ENCODE peak calls at places on chromosomes 12 and 14, in eight cellular contexts. Y, N, H, J, U, O, L and C are unnamed samples.

GRCh38 chr12:49369723-49370145 is 2.5 kb downstream of the SPATS2 start:
- DNase-seq in L (peak), H (peak), O (peak), J (peak), Y (peak), U (no peak), N (peak), C (no peak)

GRCh38 chr14:36346052-36346451 is 25.6 kb upstream of the MBIP start:
- DNase-seq in O (no peak), U (no peak), H (no peak), N (no peak), J (no peak), Y (no peak), L (no peak), C (no peak)

GRCh38 chr12:115507951-115508722 is 769.4 kb downstream of the MED13L start:
- DNase-seq in J (no peak), H (no peak), N (peak), L (no peak), Y (no peak), U (no peak), O (peak), C (no peak)

GRCh38 chr14:92613008-92613658 is 99.6 kb downstream of the RIN3 start:
- DNase-seq in H (peak), U (no peak), N (peak), O (peak), L (no peak), J (peak), Y (no peak), C (no peak)

GRCh38 chr12:10940389-10940788 is 1.3 kb upstream of the TAS2R14 start:
- DNase-seq in H (peak), N (no peak), Y (no peak), U (no peak), J (peak), O (no peak), L (no peak), C (no peak)

GRCh38 chr14:70755655-70756054 is 53.7 kb downstream of the MAP3K9 start:
- DNase-seq in U (no peak), J (no peak), L (no peak), N (no peak), H (peak), O (no peak), Y (no peak), C (no peak)

GRCh38 chr12:114661245-114661644 is 22.7 kb downstream of the TBX3 start:
- DNase-seq in H (no peak), Y (no peak), J (no peak), N (no peak), L (peak), O (no peak), U (no peak), C (no peak)

GRCh38 chr12:110563702-110564470 is 19.2 kb downstream of the PPTC7 start:
- DNase-seq in Y (no peak), U (no peak), L (no peak), H (peak), O (no peak), N (no peak), J (peak), C (no peak)

GRCh38 chr14:94269156-94269555 is 23.9 kb downstream of the SERPINA10 start:
- DNase-seq in Y (no peak), J (no peak), O (no peak), L (no peak), N (no peak), H (no peak), U (no peak), C (no peak)

GRCh38 chr14:73418227-73418626 is 40.1 kb downstream of the NUMB start:
- DNase-seq in Y (no peak), L (no peak), J (no peak), H (no peak), N (no peak), U (no peak), O (no peak), C (no peak)

GRCh38 chr12:7877421-7877820 is 4.7 kb upstream of the SLC2A14 start:
- DNase-seq in U (no peak), J (no peak), Y (no peak), O (no peak), N (no peak), L (no peak), H (no peak), C (no peak)

GRCh38 chr14:44170554-44170953 is 336.5 kb downstream of the FSCB start:
- DNase-seq in N (no peak), O (no peak), L (no peak), U (no peak), J (no peak), H (no peak), Y (no peak), C (no peak)

GRCh38 chr12:65956056-65956738 is 131.9 kb downstream of the HMGA2 start:
- DNase-seq in L (no peak), H (no peak), N (no peak), O (no peak), U (no peak), J (no peak), Y (no peak), C (no peak)

GRCh38 chr14:90696728-90697127 is 119.5 kb downstream of the TTC7B start:
- DNase-seq in U (no peak), L (no peak), Y (no peak), J (no peak), H (no peak), N (no peak), O (no peak), C (no peak)

GRCh38 chr14:22047105-22047504 is 373.5 kb upstream of the OR4E1 start:
- DNase-seq in J (no peak), O (no peak), Y (no peak), U (no peak), H (peak), N (no peak), L (no peak), C (no peak)

GRCh38 chr12:103369929-103370328 is 125.8 kb downstream of the C12orf42 start:
- DNase-seq in U (no peak), O (no peak), L (no peak), H (no peak), J (no peak), N (no peak), Y (no peak), C (no peak)

GRCh38 chr12:117155278-117156060 is 34.8 kb downstream of the FBXO21 start:
- DNase-seq in J (peak), O (peak), N (peak), L (peak), Y (peak), H (peak), U (no peak), C (peak)

GRCh38 chr12:88453323-88453722 is 126.9 kb downstream of the KITLG start:
- DNase-seq in H (peak), L (no peak), U (no peak), O (no peak), J (no peak), N (no peak), Y (no peak), C (no peak)

GRCh38 chr12:107458163-107458562 is 227.4 kb upstream of the PWP1 start:
- DNase-seq in N (peak), U (no peak), J (peak), H (no peak), L (no peak), O (no peak), Y (no peak), C (no peak)

GRCh38 chr14:81315344-81315743 is 84.8 kb downstream of the STON2 start:
- DNase-seq in J (no peak), Y (no peak), O (peak), H (no peak), N (no peak), U (no peak), L (no peak), C (no peak)

GRCh38 chr14:20970647-20970982 is 15.3 kb downstream of the RNASE2 start:
- DNase-seq in L (no peak), J (no peak), H (no peak), Y (no peak), N (no peak), O (no peak), U (no peak), C (no peak)

GRCh38 chr14:102749833-102750775 is 27.1 kb upstream of the TRAF3 start:
- DNase-seq in U (no peak), N (no peak), H (no peak), L (no peak), Y (no peak), O (no peak), J (no peak), C (no peak)

GRCh38 chr14:51521764-51522163 is 129.9 kb upstream of the FRMD6 start:
- DNase-seq in U (no peak), Y (no peak), N (no peak), L (no peak), J (peak), H (peak), O (no peak), C (no peak)

GRCh38 chr12:76274699-76275098 is 73.5 kb downstream of the BBS10 start:
- DNase-seq in L (no peak), N (no peak), O (no peak), Y (no peak), J (peak), H (no peak), U (no peak), C (no peak)

GRCh38 chr12:13436696-13437391 is 240.3 kb downstream of the EMP1 start:
- DNase-seq in U (peak), L (no peak), O (peak), J (peak), H (no peak), N (no peak), Y (no peak), C (no peak)

GRCh38 chr12:106058256-106059182 is 80.2 kb downstream of the NUAK1 start:
- DNase-seq in H (no peak), J (peak), L (no peak), O (no peak), Y (no peak), U (no peak), N (no peak), C (no peak)

GRCh38 chr12:26277511-26278246 is 82.3 kb downstream of the SSPN start:
- DNase-seq in O (no peak), N (no peak), U (no peak), H (no peak), Y (no peak), L (no peak), J (no peak), C (no peak)

GRCh38 chr12:53820503-53820902 is 68.7 kb upstream of the CISTR start:
- DNase-seq in U (no peak), N (no peak), O (no peak), L (no peak), J (peak), H (peak), Y (no peak), C (no peak)

GRCh38 chr12:98198261-98198982 is 317.0 kb upstream of the TMPO start:
- DNase-seq in O (no peak), L (no peak), J (no peak), U (no peak), Y (no peak), H (peak), N (no peak), C (no peak)
- H3K27ac ChIP-seq in O (no peak), L (no peak), J (no peak), U (no peak), Y (no peak), H (no peak), N (no peak), C (no peak)

DNA sequence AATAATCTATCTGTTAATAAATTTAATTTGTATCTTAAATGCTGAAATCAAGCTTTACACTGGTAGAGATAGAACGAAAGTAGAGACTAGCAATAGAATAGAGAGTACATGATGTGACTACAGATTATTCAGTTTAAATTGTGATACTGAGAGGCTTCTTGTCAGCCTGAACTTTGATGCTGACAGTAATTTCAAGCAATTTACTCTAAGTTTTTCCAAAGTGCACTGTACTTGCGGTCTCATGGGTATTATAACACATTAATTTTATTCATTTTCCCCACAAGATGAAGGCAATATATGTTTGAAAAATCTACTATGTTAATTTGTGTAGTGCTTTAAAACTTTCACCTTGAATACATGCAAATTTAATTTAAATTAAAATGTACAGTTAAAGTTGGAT is 914.0 kb upstream of the FBXO33 start:
- DNase-seq in O (no peak), N (no peak), L (no peak), U (no peak), H (no peak), Y (no peak), J (no peak), C (no peak)
- H3K27ac ChIP-seq in O (no peak), N (no peak), L (no peak), U (no peak), H (no peak), Y (no peak), J (no peak), C (no peak)

DNA sequence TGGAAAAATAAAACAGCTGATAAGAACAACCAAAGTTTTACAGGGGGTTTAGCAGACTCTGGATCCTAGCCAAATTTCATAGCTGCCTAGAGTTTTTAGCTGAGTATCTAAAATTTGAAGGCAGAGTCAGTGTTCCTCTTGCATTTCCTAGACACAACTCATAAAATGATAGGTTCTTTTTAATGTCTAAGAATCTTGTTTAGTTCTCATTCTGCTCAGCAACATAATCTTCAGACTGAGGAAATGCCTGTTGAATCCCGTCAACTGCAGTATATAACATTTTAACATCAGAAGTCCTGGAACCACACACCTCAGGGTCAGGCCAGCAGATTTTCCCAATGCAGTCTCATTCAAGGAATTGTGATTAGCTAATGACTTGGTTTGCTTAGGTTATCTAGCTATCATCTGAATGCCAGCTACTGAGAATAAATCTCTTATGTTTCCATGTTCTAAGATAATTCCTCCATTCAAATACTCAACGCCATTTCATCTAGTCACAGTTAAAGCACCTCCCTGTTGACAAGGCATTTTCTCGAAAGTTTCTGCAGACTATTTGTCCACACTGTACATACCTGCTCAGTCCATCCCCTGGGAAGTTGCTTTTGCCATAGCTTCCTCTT is 411.6 kb downstream of the BCAT1 start:
- DNase-seq in Y (no peak), H (no peak), J (peak), N (no peak), O (no peak), U (no peak), L (no peak), C (no peak)
- H3K27ac ChIP-seq in Y (no peak), H (no peak), J (no peak), N (peak), O (no peak), U (peak), L (peak), C (no peak)

GRCh38 chr14:37592288-37593274 is 2.5 kb downstream of the FOXA1 start:
- DNase-seq in L (no peak), O (peak), J (no peak), Y (no peak), U (no peak), N (no peak), H (peak), C (no peak)

GRCh38 chr14:37595809-37596595 is 573 bp downstream of the TTC6 start:
- DNase-seq in O (peak), H (peak), N (no peak), U (no peak), L (no peak), Y (no peak), J (no peak), C (no peak)

GRCh38 chr14:37593496-37594237 is 1.4 kb downstream of the FOXA1 start:
- DNase-seq in L (no peak), U (no peak), O (no peak), J (no peak), N (no peak), H (no peak), Y (no peak), C (no peak)

GRCh38 chr14:37594916-37595808 is at the start of the genes FOXA1 and TTC6:
- DNase-seq in L (no peak), J (peak), U (no peak), H (peak), O (peak), N (no peak), Y (peak), C (no peak)

GRCh38 chr14:37594238-37594915 is 672 bp downstream of the FOXA1 start:
- DNase-seq in O (peak), J (peak), Y (no peak), U (no peak), H (peak), N (no peak), L (no peak), C (peak)
- H3K27ac ChIP-seq in O (no peak), J (no peak), Y (no peak), U (no peak), H (peak), N (no peak), L (no peak), C (peak)

GRCh38 chr14:79333198-79333546 is 878.1 kb downstream of the DIO2 start:
- DNase-seq in O (no peak), L (no peak), U (no peak), Y (no peak), H (no peak), N (no peak), J (no peak), C (no peak)
- H3K27ac ChIP-seq in O (peak), L (no peak), U (no peak), Y (no peak), H (no peak), N (no peak), J (no peak), C (no peak)

DNA sequence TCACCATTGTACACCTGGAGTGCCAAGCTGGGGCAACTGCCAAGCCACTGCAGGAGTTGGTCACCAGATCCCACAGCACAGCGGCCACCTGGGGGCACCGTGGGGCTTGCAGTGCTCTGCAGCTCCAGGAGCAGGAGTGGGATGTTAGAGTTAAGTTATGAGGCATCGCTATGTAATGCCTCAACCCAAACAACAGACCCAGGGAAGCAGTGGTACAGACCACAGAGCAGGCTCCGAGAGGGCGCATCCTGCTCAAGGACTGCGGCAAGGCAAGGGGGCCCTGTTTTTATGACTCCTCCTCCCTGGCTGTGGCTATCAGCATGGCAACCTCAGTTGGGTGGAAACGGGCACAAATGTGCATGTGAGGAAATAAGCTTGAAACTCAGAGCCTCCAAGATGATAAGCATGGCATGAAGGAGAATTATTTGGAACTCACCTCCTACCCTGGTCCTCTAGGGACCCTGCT is 63.1 kb downstream of the ARL6IP4 start:
- DNase-seq in Y (peak), L (peak), U (peak), N (peak), O (peak), H (peak), J (peak), C (peak)
- H3K27ac ChIP-seq in Y (no peak), L (peak), U (peak), N (peak), O (no peak), H (peak), J (no peak), C (peak)

DNA sequence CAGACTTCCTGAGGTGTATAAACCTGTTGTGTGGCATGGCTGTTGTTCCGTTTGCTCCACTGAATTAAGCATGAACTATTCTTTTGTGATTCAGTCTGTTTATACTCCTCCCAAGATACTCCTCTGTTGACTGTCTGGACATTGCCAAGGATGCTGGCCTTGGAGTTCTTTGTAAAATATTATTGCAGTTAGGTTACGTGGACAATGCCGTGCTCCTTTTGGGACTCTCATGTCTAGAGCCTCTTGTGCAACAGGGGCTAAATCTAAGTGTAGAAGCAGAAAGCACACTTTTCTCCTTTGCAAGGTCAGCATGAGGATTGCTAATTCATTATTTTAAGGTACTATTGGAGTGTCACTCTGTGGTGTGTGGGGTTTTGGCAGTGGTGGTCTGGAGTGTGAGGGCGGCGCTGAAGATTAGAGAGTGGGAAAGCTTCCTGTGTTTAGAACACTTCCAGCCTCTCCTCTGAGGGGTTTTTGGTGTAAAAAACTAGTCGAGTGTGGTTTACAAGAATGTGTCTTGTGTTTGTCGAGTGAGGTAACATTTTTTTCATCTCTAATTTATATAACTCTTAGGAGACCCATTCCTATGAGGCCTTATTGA is 125.4 kb downstream of the SAMD4A start:
- DNase-seq in N (no peak), U (no peak), J (peak), L (no peak), H (no peak), Y (no peak), O (no peak), C (no peak)
- H3K27ac ChIP-seq in N (peak), U (no peak), J (peak), L (peak), H (no peak), Y (peak), O (no peak), C (no peak)

GRCh38 chr14:49900973-49901372 is 8.1 kb downstream of the ARF6 start:
- DNase-seq in J (no peak), L (no peak), N (no peak), U (no peak), O (no peak), H (no peak), Y (no peak), C (no peak)
- H3K27ac ChIP-seq in J (no peak), L (no peak), N (no peak), U (no peak), O (no peak), H (no peak), Y (no peak), C (peak)